ENCODE peak calls at places on chromosome 15, in nine cellular contexts. N is A549, V is HL-60, L is GM23338, G is K562, R is Panc1, Z is HCT116, T is SK-N-SH, J is GM12878. I is an unnamed sample.

GRCh38 chr15:63792584-63792983 is 41.2 kb downstream of the HERC1 start:
- DNase-seq in G (no peak), J (no peak), L (no peak), R (no peak), V (no peak), Z (no peak), T (no peak), N (no peak), I (no peak)

GRCh38 chr15:60115579-60116415 is 111.7 kb downstream of the FOXB1 start:
- DNase-seq in R (no peak), G (no peak), Z (no peak), V (no peak), L (no peak), J (no peak), T (no peak), N (no peak), I (no peak)

GRCh38 chr15:69044899-69045298 is 30.4 kb downstream of the NOX5 start:
- DNase-seq in T (no peak), L (no peak), R (no peak), Z (no peak), J (no peak), G (no peak), N (peak), V (peak), I (no peak)

GRCh38 chr15:30043211-30043655 is 39.5 kb upstream of the GOLGA8J start:
- DNase-seq in G (no peak), R (no peak), V (no peak), L (no peak), T (peak), J (no peak), Z (no peak), N (peak), I (no peak)

GRCh38 chr15:76208084-76208785 is 103.0 kb downstream of the ETFA start:
- DNase-seq in R (no peak), Z (no peak), J (no peak), G (no peak), L (no peak), V (no peak), N (no peak), T (peak), I (no peak)

GRCh38 chr15:89647191-89647851 is 7.9 kb downstream of the KIF7 start:
- DNase-seq in G (peak), T (peak), V (peak), J (no peak), N (peak), Z (peak), L (peak), R (peak), I (peak)

GRCh38 chr15:91032919-91033803 is 10.8 kb upstream of the VPS33B start:
- DNase-seq in Z (peak), L (peak), V (peak), R (no peak), G (peak), N (peak), J (no peak), T (peak), I (peak)

GRCh38 chr15:72866866-72867616 is 83.5 kb upstream of the ADPGK start:
- DNase-seq in J (no peak), L (no peak), V (no peak), N (no peak), G (no peak), R (no peak), Z (no peak), T (no peak), I (no peak)

GRCh38 chr15:65869954-65870871 is 922 bp downstream of the RAB11A start:
- DNase-seq in R (no peak), Z (no peak), J (no peak), T (peak), G (peak), V (peak), N (peak), L (peak), I (peak)

GRCh38 chr15:84740691-84741090 is 7.7 kb upstream of the ZNF592 start:
- DNase-seq in J (no peak), N (no peak), Z (no peak), V (no peak), R (no peak), L (no peak), T (no peak), G (no peak), I (no peak)

GRCh38 chr15:83700082-83700481 is 46.2 kb downstream of the ADAMTSL3 start:
- DNase-seq in Z (no peak), J (no peak), R (no peak), T (no peak), G (no peak), N (no peak), V (no peak), L (no peak), I (no peak)

GRCh38 chr15:65132841-65133549 is 613 bp downstream of the PDCD7 start:
- DNase-seq in R (no peak), Z (no peak), J (no peak), N (peak), L (peak), T (peak), V (peak), G (peak), I (peak)

GRCh38 chr15:97841558-97841957 is 118.9 kb upstream of the ARRDC4 start:
- DNase-seq in J (no peak), V (no peak), R (no peak), Z (no peak), L (no peak), T (no peak), G (no peak), N (no peak), I (no peak)

GRCh38 chr15:89628791-89629715 is 26.2 kb downstream of the KIF7 start:
- DNase-seq in V (no peak), R (no peak), T (peak), L (peak), G (no peak), N (no peak), Z (no peak), J (no peak), I (no peak)

GRCh38 chr15:96349034-96349932 is 18.8 kb downstream of the NR2F2 start:
- DNase-seq in T (no peak), Z (no peak), L (no peak), G (no peak), J (no peak), V (no peak), R (no peak), N (no peak), I (no peak)

GRCh38 chr15:93319121-93319814 is 230.3 kb upstream of the RGMA start:
- DNase-seq in G (peak), R (no peak), Z (no peak), T (no peak), L (no peak), N (no peak), J (no peak), V (no peak), I (no peak)

GRCh38 chr15:77897896-77898406 is 179.6 kb downstream of the TBC1D2B start:
- DNase-seq in J (no peak), L (no peak), Z (no peak), V (no peak), T (no peak), N (no peak), G (no peak), R (no peak), I (no peak)

GRCh38 chr15:41918506-41919126 is 24.8 kb upstream of the SPTBN5 start:
- DNase-seq in N (no peak), G (no peak), J (no peak), T (no peak), R (no peak), V (no peak), L (no peak), Z (no peak), I (no peak)

GRCh38 chr15:71512281-71513016 is 297.9 kb upstream of the NR2E3 start:
- DNase-seq in V (no peak), N (no peak), T (no peak), Z (no peak), G (no peak), R (no peak), L (no peak), J (no peak), I (peak)

GRCh38 chr15:66847565-66847991 is 145.5 kb downstream of the SMAD6 start:
- DNase-seq in J (no peak), L (no peak), N (no peak), V (no peak), R (no peak), T (no peak), G (no peak), Z (no peak), I (no peak)

GRCh38 chr15:75171408-75171807 is 30.3 kb upstream of the C15orf39 start:
- DNase-seq in J (peak), Z (no peak), V (peak), L (no peak), T (no peak), N (no peak), R (no peak), G (no peak), I (peak)

GRCh38 chr15:101052681-101053121 is 133.5 kb downstream of the LRRK1 start:
- DNase-seq in R (no peak), J (no peak), L (no peak), N (no peak), G (no peak), Z (no peak), V (no peak), T (peak), I (no peak)

GRCh38 chr15:52334491-52335160 is 39.0 kb upstream of the MYO5C start:
- DNase-seq in L (no peak), R (peak), Z (no peak), N (peak), V (no peak), G (no peak), J (no peak), T (no peak), I (no peak)

GRCh38 chr15:25556136-25556535 is 117.3 kb upstream of the UBE3A start:
- DNase-seq in N (no peak), V (no peak), L (peak), J (no peak), R (no peak), Z (no peak), G (no peak), T (no peak), I (no peak)

GRCh38 chr15:89826671-89827655 is 12.3 kb upstream of the ANPEP start:
- DNase-seq in R (no peak), V (no peak), J (no peak), T (peak), L (no peak), Z (no peak), G (no peak), N (no peak), I (no peak)

GRCh38 chr15:86611392-86612040 is 531.8 kb downstream of the AGBL1 start:
- DNase-seq in Z (no peak), L (peak), N (peak), V (no peak), R (peak), J (no peak), G (no peak), T (no peak), I (no peak)
- TF ChIP-seq REST in Z (no peak), L (no peak), N (no peak), V (no peak), R (no peak), J (no peak), G (no peak), T (no peak), I (no peak)

GRCh38 chr15:79914728-79915127 is 17.9 kb upstream of the MTHFS start:
- DNase-seq in R (no peak), G (no peak), J (no peak), T (no peak), Z (no peak), N (no peak), L (no peak), V (no peak), I (no peak)
- H3K27ac ChIP-seq in R (no peak), G (no peak), J (no peak), T (no peak), Z (no peak), N (no peak), L (no peak), V (no peak), I (no peak)

GRCh38 chr15:58267026-58267425 is 128.8 kb downstream of the AQP9 start:
- DNase-seq in L (no peak), J (no peak), T (no peak), Z (no peak), V (no peak), R (no peak), N (no peak), G (no peak), I (no peak)
- TF ChIP-seq REST in L (no peak), J (no peak), T (no peak), Z (no peak), V (no peak), R (no peak), N (no peak), G (no peak), I (no peak)

GRCh38 chr15:62413786-62414185 is 248.7 kb upstream of the C2CD4B start:
- DNase-seq in J (no peak), Z (no peak), G (no peak), N (no peak), R (no peak), L (no peak), T (peak), V (no peak), I (no peak)

GRCh38 chr15:62415498-62415897 is 250.4 kb upstream of the C2CD4B start:
- DNase-seq in V (no peak), L (no peak), N (no peak), T (no peak), Z (no peak), R (no peak), G (no peak), J (no peak), I (no peak)

GRCh38 chr15:62416535-62416934 is 251.4 kb upstream of the C2CD4B start:
- DNase-seq in R (no peak), V (no peak), G (no peak), L (peak), Z (no peak), T (no peak), N (no peak), J (no peak), I (no peak)

GRCh38 chr15:62413147-62413546 is 248.1 kb upstream of the C2CD4B start:
- DNase-seq in V (no peak), L (no peak), J (no peak), G (no peak), Z (no peak), T (peak), N (no peak), R (no peak), I (no peak)

GRCh38 chr15:62412634-62413033 is 247.5 kb upstream of the C2CD4B start:
- DNase-seq in L (no peak), V (no peak), J (no peak), R (no peak), T (no peak), G (no peak), Z (no peak), N (no peak), I (no peak)
- H3K27ac ChIP-seq in L (no peak), V (no peak), J (no peak), R (no peak), T (no peak), G (no peak), Z (no peak), N (no peak), I (no peak)

GRCh38 chr15:39919740-39920509 is at the start of gene GPR176:
- DNase-seq in J (no peak), L (peak), R (no peak), V (peak), N (peak), Z (no peak), T (peak), G (no peak), I (no peak)
- TF ChIP-seq REST in J (no peak), L (no peak), R (no peak), V (no peak), N (no peak), Z (no peak), T (no peak), G (no peak), I (no peak)

GRCh38 chr15:99721896-99722295 is 11.3 kb downstream of the LYSMD4 start:
- DNase-seq in Z (no peak), N (no peak), T (no peak), G (no peak), R (no peak), J (no peak), V (no peak), L (no peak), I (no peak)

GRCh38 chr15:99722406-99722805 is 10.8 kb downstream of the LYSMD4 start:
- DNase-seq in L (no peak), V (no peak), J (no peak), T (no peak), R (no peak), Z (no peak), N (no peak), G (no peak), I (no peak)

GRCh38 chr15:99719096-99719541 is 14.1 kb downstream of the LYSMD4 start:
- DNase-seq in G (no peak), J (peak), N (no peak), T (no peak), V (peak), L (no peak), Z (no peak), R (no peak), I (no peak)

GRCh38 chr15:99721104-99721778 is 12.0 kb downstream of the LYSMD4 start:
- DNase-seq in N (no peak), G (no peak), T (no peak), R (no peak), J (no peak), Z (no peak), V (no peak), L (no peak), I (peak)

GRCh38 chr15:99720533-99720932 is 12.7 kb downstream of the LYSMD4 start:
- DNase-seq in T (no peak), N (no peak), J (no peak), R (no peak), Z (no peak), V (no peak), L (no peak), G (no peak), I (no peak)
- H3K27ac ChIP-seq in T (no peak), N (no peak), J (peak), R (no peak), Z (no peak), V (no peak), L (no peak), G (no peak), I (no peak)

GRCh38 chr15:95304116-95304873 is 1026.2 kb upstream of the NR2F2 start:
- DNase-seq in T (no peak), Z (no peak), G (no peak), V (no peak), L (no peak), J (no peak), N (no peak), R (no peak), I (no peak)
- TF ChIP-seq REST in T (no peak), Z (no peak), G (no peak), V (no peak), L (no peak), J (no peak), N (no peak), R (no peak), I (no peak)